ENCODE peak calls at places on chromosomes 1 and 21, in ten cellular contexts. Z is AG04450; F is AG04449; I is omental fat pad; X is cardiac muscle cell; K is neural progenitor cell; B is GM20000; G is fibroblast of pulmonary artery; C is ovary; N is CD8-positive, alpha-beta T cell. M is an unnamed sample.

GRCh38 chr1:234722904-234723588 is 113.1 kb upstream of the IRF2BP2 start:
- DNase-seq in Z (peak), F (peak), I (no peak), X (no peak), K (no peak), B (no peak), G (peak), C (peak), N (peak), M (no peak)

GRCh38 chr1:204623894-204624361 is 61.6 kb downstream of the LRRN2 start:
- DNase-seq in Z (no peak), F (no peak), I (no peak), X (peak), K (peak), B (no peak), G (no peak), C (no peak), N (no peak), M (peak)

GRCh38 chr1:151255381-151255780 is 847 bp downstream of the PSMD4 start:
- DNase-seq in Z (no peak), F (no peak), I (no peak), X (no peak), K (peak), B (no peak), G (peak), C (no peak), N (no peak), M (no peak)

GRCh38 chr1:41490911-41491310 is 6.4 kb upstream of the EDN2 start:
- DNase-seq in Z (no peak), F (no peak), I (no peak), X (no peak), K (no peak), B (no peak), G (no peak), C (no peak), N (no peak), M (no peak)

GRCh38 chr1:200958597-200958996 is 63.9 kb downstream of the INAVA start:
- DNase-seq in Z (no peak), F (no peak), I (no peak), X (no peak), K (no peak), B (no peak), G (no peak), C (no peak), N (no peak), M (no peak)

GRCh38 chr21:45973475-45974072 is 8.0 kb upstream of the COL6A1 start:
- DNase-seq in Z (no peak), F (no peak), I (no peak), X (peak), K (peak), B (peak), G (peak), C (peak), N (peak), M (peak)

GRCh38 chr1:203328714-203329122 is 22.2 kb downstream of the FMOD start:
- DNase-seq in Z (no peak), F (no peak), I (no peak), X (peak), K (peak), B (no peak), G (no peak), C (no peak), N (no peak), M (no peak)

GRCh38 chr1:246126580-246126979 is 380.5 kb downstream of the SMYD3 start:
- DNase-seq in Z (no peak), F (no peak), I (no peak), X (no peak), K (no peak), B (no peak), G (no peak), C (no peak), N (no peak), M (no peak)

GRCh38 chr1:42282867-42283583 is 52.0 kb downstream of the FOXJ3 start:
- DNase-seq in Z (no peak), F (no peak), I (no peak), X (no peak), K (no peak), B (no peak), G (peak), C (no peak), N (no peak), M (no peak)

GRCh38 chr21:25254491-25255174 is 352.6 kb downstream of the MRPL39 start:
- DNase-seq in Z (no peak), F (no peak), I (no peak), X (no peak), K (peak), B (no peak), G (no peak), C (no peak), N (no peak), M (no peak)

GRCh38 chr1:22255341-22256212 is 112.7 kb upstream of the WNT4 start:
- DNase-seq in Z (no peak), F (no peak), I (no peak), X (no peak), K (no peak), B (no peak), G (no peak), C (no peak), N (no peak), M (no peak)

DNA sequence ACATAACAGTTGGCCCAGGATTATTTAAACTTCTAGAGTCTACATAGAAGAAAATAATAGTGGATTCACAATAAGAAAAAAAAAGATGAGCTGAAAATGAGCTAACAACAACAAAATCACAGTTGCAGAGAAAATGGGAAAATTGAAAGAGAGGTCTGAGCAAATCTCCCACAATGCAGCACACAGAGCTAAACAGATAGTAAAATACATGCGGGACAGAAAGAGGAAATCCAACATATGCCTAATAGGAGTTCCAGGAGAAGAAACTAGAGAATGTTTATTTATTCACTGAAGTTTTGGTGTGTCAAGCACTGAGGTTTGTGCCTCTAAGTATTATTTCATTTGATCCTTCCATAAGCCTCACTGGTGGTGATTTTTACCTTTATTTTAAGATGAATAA is 45.5 kb upstream of the CACHD1 start:
- DNase-seq in Z (no peak), F (no peak), I (no peak), X (no peak), K (no peak), B (no peak), G (no peak), C (no peak), N (no peak), M (no peak)
- TF ChIP-seq CTCF in Z (no peak), F (no peak), I (no peak), X (no peak), K (no peak), B (no peak), G (no peak), C (no peak), N (no peak), M (no peak)

GRCh38 chr21:34255073-34255472 is 108.7 kb upstream of the KCNE2 start:
- DNase-seq in Z (no peak), F (no peak), I (no peak), X (no peak), K (no peak), B (no peak), G (no peak), C (no peak), N (no peak), M (no peak)
- TF ChIP-seq CTCF in Z (no peak), F (no peak), I (no peak), X (no peak), K (no peak), B (no peak), G (no peak), C (no peak), N (no peak), M (no peak)

GRCh38 chr1:230066036-230066435 is 1.0 kb upstream of the GALNT2 start:
- DNase-seq in Z (no peak), F (no peak), I (no peak), X (peak), K (no peak), B (no peak), G (no peak), C (no peak), N (no peak), M (no peak)

GRCh38 chr1:230067871-230068814 is 1.1 kb downstream of the GALNT2 start:
- DNase-seq in Z (no peak), F (no peak), I (no peak), X (peak), K (peak), B (peak), G (no peak), C (no peak), N (peak), M (peak)

GRCh38 chr1:230067441-230067870 is 418 bp downstream of the GALNT2 start:
- DNase-seq in Z (no peak), F (no peak), I (no peak), X (peak), K (peak), B (no peak), G (peak), C (peak), N (peak), M (peak)

GRCh38 chr1:230068952-230069684 is 2.1 kb downstream of the GALNT2 start:
- DNase-seq in Z (no peak), F (no peak), I (no peak), X (peak), K (peak), B (peak), G (no peak), C (no peak), N (no peak), M (no peak)

DNA sequence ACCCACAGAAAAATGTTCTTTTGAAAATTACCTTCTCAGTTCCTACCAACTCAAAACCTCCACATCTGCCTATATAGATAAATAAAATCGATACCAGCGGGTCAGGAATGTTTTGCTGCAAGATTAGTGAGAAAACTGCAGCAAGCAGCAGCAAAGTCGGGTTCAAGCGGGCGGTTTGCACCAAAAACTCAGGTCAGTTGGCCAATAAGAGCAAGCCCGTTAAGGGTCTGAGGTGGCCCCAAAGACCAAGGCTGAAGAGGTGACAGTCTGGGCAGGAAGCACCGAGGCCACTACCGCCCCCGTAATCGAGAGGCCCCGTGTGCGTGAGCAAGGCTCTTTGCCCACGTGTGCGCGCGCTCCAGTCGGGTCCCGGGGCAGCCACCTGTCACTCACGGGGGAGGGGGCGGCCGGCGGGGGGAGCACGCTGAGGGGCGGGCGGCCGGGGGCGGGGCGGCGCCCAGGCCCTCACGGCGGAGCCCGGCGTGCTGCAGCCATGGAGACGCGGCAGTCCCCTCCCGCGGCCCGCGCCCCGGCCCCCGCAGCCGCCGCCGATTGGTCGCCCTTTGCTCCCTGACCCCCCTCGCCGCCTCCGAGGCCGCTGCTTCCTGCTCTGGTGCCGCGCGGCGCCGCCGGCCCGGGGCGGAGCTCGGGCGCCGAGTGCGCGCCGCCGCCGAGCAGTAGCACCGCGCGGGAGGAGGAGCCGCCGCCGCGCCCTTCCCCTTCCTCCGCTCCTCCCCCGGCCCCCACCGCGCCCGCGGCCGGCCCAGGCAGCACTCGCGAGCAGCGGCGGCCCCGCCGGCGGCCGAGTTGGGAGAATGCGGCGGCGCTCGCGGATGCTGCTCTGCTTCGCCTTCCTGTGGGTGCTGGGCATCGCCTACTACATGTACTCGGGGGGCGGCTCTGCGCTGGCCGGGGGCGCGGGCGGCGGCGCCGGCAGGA is at the start of gene GALNT2:
- DNase-seq in Z (peak), F (no peak), I (peak), X (peak), K (peak), B (peak), G (peak), C (peak), N (peak), M (peak)
- TF ChIP-seq CTCF in Z (no peak), F (no peak), I (no peak), X (no peak), K (no peak), B (no peak), G (no peak), C (peak), N (no peak), M (peak)

DNA sequence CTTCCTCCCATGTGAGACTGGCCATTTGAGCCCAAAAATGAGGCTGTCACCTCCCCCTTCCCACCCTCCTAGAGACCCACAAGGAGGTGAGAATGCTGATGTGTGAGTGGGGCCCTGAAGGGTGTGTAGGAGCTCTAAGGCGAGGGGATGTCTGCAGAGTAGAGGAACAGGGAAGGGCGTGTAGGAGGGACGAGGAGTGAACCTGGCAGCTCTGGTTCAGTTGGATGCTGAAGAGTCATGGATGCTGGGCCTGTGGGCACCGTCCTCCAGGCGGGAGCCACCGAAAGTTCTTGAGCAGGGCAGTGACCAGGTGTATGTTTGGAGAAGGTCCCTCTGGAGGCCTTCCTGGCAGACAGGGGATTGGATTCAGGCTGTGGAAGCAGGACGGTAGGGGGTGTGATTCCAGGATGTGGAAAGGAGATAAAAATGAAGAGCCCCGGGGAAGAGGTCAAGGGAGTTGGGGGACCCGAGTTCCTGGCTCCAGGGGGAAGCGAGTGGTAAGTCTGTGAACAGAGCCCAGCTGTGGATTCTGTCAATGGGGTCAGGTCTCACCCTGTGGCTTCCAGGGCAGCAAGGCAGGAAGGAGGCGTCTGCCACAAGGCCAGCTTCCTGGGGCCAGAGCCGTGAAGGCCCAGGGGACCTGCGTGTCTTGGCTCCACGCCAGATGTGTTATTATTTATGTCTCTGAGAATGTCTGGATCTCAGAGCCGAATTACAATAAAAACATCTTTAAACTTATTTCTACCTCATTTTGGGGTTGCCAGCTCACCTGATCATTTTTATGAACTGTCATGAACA is 7.9 kb downstream of the SAMD11 start:
- DNase-seq in Z (no peak), F (no peak), I (no peak), X (no peak), K (no peak), B (no peak), G (no peak), C (no peak), N (no peak), M (no peak)
- TF ChIP-seq CTCF in Z (no peak), F (no peak), I (no peak), X (peak), K (no peak), B (no peak), G (no peak), C (no peak), N (no peak), M (no peak)

DNA sequence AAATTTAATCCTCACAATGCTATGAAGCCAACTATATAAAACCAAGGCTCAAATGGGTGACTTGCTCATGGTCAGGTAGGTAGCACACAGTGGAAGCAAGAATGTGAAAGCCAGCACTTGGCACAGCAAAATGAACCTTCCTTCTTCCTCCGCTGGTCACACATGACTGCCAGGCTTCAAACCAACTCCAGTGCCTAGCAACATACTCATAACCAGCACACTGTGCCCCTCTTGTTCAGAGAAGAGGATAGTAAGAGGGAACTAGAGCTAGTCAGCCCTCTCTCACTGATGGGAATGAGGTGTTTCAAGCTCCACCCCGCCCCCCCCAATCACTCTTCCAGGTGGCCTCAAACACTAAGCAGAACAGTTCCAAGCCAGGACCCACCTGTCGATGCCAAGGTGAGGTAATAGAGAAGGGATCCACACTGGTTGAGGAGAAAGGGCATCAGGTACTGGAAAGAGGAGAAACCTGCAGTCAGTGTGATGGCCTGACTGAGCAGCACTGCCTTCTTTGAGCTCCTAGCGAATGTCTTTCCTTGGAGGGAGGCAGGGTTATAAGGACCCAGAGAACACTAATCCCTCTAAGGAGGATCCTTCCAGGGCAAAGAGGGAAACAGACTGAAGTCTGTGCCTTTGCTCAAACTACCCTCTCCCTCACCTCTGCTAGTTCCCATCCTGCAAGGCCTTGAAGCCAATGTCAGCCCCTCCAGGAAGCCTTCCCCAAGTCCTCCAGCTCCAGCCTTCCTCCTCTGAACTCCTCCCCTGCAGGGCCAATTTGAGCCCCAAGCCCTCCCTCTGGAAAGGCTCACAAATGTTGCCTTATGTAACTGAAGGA is 1.2 kb downstream of the TMEM234 start:
- DNase-seq in Z (no peak), F (no peak), I (no peak), X (no peak), K (no peak), B (no peak), G (no peak), C (no peak), N (no peak), M (no peak)
- TF ChIP-seq CTCF in Z (no peak), F (no peak), I (no peak), X (no peak), K (no peak), B (no peak), G (no peak), C (no peak), N (no peak), M (no peak)

GRCh38 chr1:25556132-25556670 is 12.8 kb downstream of the LDLRAP1 start:
- DNase-seq in Z (no peak), F (no peak), I (no peak), X (no peak), K (no peak), B (no peak), G (no peak), C (no peak), N (no peak), M (no peak)
- TF ChIP-seq CTCF in Z (no peak), F (no peak), I (no peak), X (no peak), K (no peak), B (no peak), G (no peak), C (no peak), N (no peak), M (no peak)